ENCODE peak calls at places on chromosomes 2 and 18, in six cellular contexts. One of them, this sample, is unnamed.

GRCh38 chr2:67156796-67157195 is 240.3 kb upstream of the ETAA1 start:
- DNase-seq in K562: no peak
- DNase-seq in GM12878: no peak
- DNase-seq in H1: no peak
- DNase-seq in SK-N-SH: no peak
- DNase-seq in HCT116: no peak
- DNase-seq in this sample: no peak

GRCh38 chr2:10829304-10829703 is 16.7 kb upstream of the PDIA6 start:
- DNase-seq in K562: no peak
- DNase-seq in GM12878: no peak
- DNase-seq in H1: no peak
- DNase-seq in SK-N-SH: no peak
- DNase-seq in HCT116: no peak
- DNase-seq in this sample: no peak

GRCh38 chr2:120863173-120863545 is 127.5 kb downstream of the GLI2 start:
- DNase-seq in K562: no peak
- DNase-seq in GM12878: no peak
- DNase-seq in H1: no peak
- DNase-seq in SK-N-SH: no peak
- DNase-seq in HCT116: no peak
- DNase-seq in this sample: no peak

GRCh38 chr2:142724713-142725349 is 152.6 kb upstream of the KYNU start:
- DNase-seq in K562: no peak
- DNase-seq in GM12878: no peak
- DNase-seq in H1: no peak
- DNase-seq in SK-N-SH: no peak
- DNase-seq in HCT116: no peak
- DNase-seq in this sample: no peak

GRCh38 chr2:130729311-130730299 is 735 bp downstream of the GPR148 start:
- DNase-seq in K562: no peak
- DNase-seq in GM12878: no peak
- DNase-seq in H1: no peak
- DNase-seq in SK-N-SH: no peak
- DNase-seq in HCT116: no peak
- DNase-seq in this sample: no peak

GRCh38 chr2:108404784-108405397 is 27.1 kb downstream of the SULT1C4 start:
- DNase-seq in K562: no peak
- DNase-seq in GM12878: no peak
- DNase-seq in H1: no peak
- DNase-seq in SK-N-SH: no peak
- DNase-seq in HCT116: no peak
- DNase-seq in this sample: no peak

GRCh38 chr2:12558519-12558918 is 158.2 kb upstream of the TRIB2 start:
- DNase-seq in K562: no peak
- DNase-seq in GM12878: no peak
- DNase-seq in H1: no peak
- DNase-seq in SK-N-SH: no peak
- DNase-seq in HCT116: no peak
- DNase-seq in this sample: no peak

GRCh38 chr18:22637787-22638186 is 220.1 kb upstream of the CTAGE1 start:
- DNase-seq in K562: no peak
- DNase-seq in GM12878: no peak
- DNase-seq in H1: no peak
- DNase-seq in SK-N-SH: no peak
- DNase-seq in HCT116: peak; percentile 34
- DNase-seq in this sample: no peak

GRCh38 chr2:233901884-233902283 is 15.3 kb upstream of the TRPM8 start:
- DNase-seq in K562: no peak
- DNase-seq in GM12878: no peak
- DNase-seq in H1: no peak
- DNase-seq in SK-N-SH: no peak
- DNase-seq in HCT116: no peak
- DNase-seq in this sample: no peak

GRCh38 chr2:26941486-26941885 is 29.0 kb upstream of the MAPRE3 start:
- DNase-seq in K562: no peak
- DNase-seq in GM12878: no peak
- DNase-seq in H1: no peak
- DNase-seq in SK-N-SH: no peak
- DNase-seq in HCT116: no peak
- DNase-seq in this sample: no peak

GRCh38 chr2:46913471-46914381 is 1.9 kb downstream of the MCFD2 start:
- DNase-seq in K562: peak; percentile 81
- DNase-seq in GM12878: no peak
- DNase-seq in H1: no peak
- DNase-seq in SK-N-SH: peak; percentile 29
- DNase-seq in HCT116: peak; percentile 27
- DNase-seq in this sample: no peak

GRCh38 chr18:79328917-79329316 is 66.8 kb upstream of the NFATC1 start:
- DNase-seq in K562: no peak
- DNase-seq in GM12878: no peak
- DNase-seq in H1: no peak
- DNase-seq in SK-N-SH: no peak
- DNase-seq in HCT116: no peak
- DNase-seq in this sample: no peak

GRCh38 chr2:101617786-101618185 is 79.7 kb upstream of the MAP4K4 start:
- DNase-seq in K562: no peak
- DNase-seq in GM12878: no peak
- DNase-seq in H1: no peak
- DNase-seq in SK-N-SH: no peak
- DNase-seq in HCT116: no peak
- DNase-seq in this sample: no peak

GRCh38 chr18:37634516-37634915 is 68.9 kb upstream of the CELF4 start:
- DNase-seq in K562: no peak
- DNase-seq in GM12878: no peak
- DNase-seq in H1: no peak
- DNase-seq in SK-N-SH: no peak
- DNase-seq in HCT116: no peak
- DNase-seq in this sample: no peak

GRCh38 chr2:10260130-10260529 is 42.6 kb upstream of the HPCAL1 start:
- DNase-seq in K562: no peak
- DNase-seq in GM12878: no peak
- DNase-seq in H1: no peak
- DNase-seq in SK-N-SH: no peak
- DNase-seq in HCT116: no peak
- DNase-seq in this sample: no peak

GRCh38 chr2:185658766-185659165 is 79.8 kb upstream of the FSIP2 start:
- DNase-seq in K562: no peak
- DNase-seq in GM12878: no peak
- DNase-seq in H1: no peak
- DNase-seq in SK-N-SH: no peak
- DNase-seq in HCT116: no peak
- DNase-seq in this sample: no peak

GRCh38 chr18:61606759-61607158 is 273.5 kb downstream of the CDH20 start:
- DNase-seq in K562: peak; percentile 24
- DNase-seq in GM12878: no peak
- DNase-seq in H1: peak; percentile 72
- DNase-seq in SK-N-SH: no peak
- DNase-seq in HCT116: peak; percentile 81
- DNase-seq in this sample: peak; percentile 20

GRCh38 chr2:29749041-29749440 is 172.3 kb downstream of the ALK start:
- DNase-seq in K562: no peak
- DNase-seq in GM12878: no peak
- DNase-seq in H1: no peak
- DNase-seq in SK-N-SH: no peak
- DNase-seq in HCT116: peak; percentile 90
- DNase-seq in this sample: no peak

GRCh38 chr2:113376935-113377445 is 60.5 kb upstream of the ZNG1B start:
- DNase-seq in K562: no peak
- DNase-seq in GM12878: peak; percentile 34
- DNase-seq in H1: no peak
- DNase-seq in SK-N-SH: no peak
- DNase-seq in HCT116: no peak
- DNase-seq in this sample: no peak

GRCh38 chr18:48923746-48924580 is 26.8 kb downstream of the SMAD7 start:
- DNase-seq in K562: no peak
- DNase-seq in GM12878: no peak
- DNase-seq in H1: no peak
- DNase-seq in SK-N-SH: no peak
- DNase-seq in HCT116: no peak
- DNase-seq in this sample: no peak
- TF ChIP-seq YY1 in K562: no peak
- TF ChIP-seq YY1 in GM12878: no peak
- TF ChIP-seq YY1 in H1: no peak
- TF ChIP-seq YY1 in SK-N-SH: no peak
- TF ChIP-seq YY1 in HCT116: no peak
- TF ChIP-seq YY1 in this sample: no peak

GRCh38 chr2:44940053-44940494 is 1.4 kb upstream of the SIX3 start:
- DNase-seq in K562: no peak
- DNase-seq in GM12878: no peak
- DNase-seq in H1: no peak
- DNase-seq in SK-N-SH: no peak
- DNase-seq in HCT116: no peak
- DNase-seq in this sample: no peak

GRCh38 chr2:44938287-44939073 is 3.0 kb upstream of the SIX3 start:
- DNase-seq in K562: no peak
- DNase-seq in GM12878: no peak
- DNase-seq in H1: no peak
- DNase-seq in SK-N-SH: peak; percentile 70
- DNase-seq in HCT116: no peak
- DNase-seq in this sample: no peak

GRCh38 chr2:44940612-44941464 is 664 bp upstream of the SIX3 start:
- DNase-seq in K562: no peak
- DNase-seq in GM12878: no peak
- DNase-seq in H1: no peak
- DNase-seq in SK-N-SH: peak; percentile 60
- DNase-seq in HCT116: no peak
- DNase-seq in this sample: no peak

GRCh38 chr2:44937688-44938240 is 3.7 kb upstream of the SIX3 start:
- DNase-seq in K562: no peak
- DNase-seq in GM12878: no peak
- DNase-seq in H1: no peak
- DNase-seq in SK-N-SH: peak; percentile 90
- DNase-seq in HCT116: peak; percentile 57
- DNase-seq in this sample: no peak

DNA sequence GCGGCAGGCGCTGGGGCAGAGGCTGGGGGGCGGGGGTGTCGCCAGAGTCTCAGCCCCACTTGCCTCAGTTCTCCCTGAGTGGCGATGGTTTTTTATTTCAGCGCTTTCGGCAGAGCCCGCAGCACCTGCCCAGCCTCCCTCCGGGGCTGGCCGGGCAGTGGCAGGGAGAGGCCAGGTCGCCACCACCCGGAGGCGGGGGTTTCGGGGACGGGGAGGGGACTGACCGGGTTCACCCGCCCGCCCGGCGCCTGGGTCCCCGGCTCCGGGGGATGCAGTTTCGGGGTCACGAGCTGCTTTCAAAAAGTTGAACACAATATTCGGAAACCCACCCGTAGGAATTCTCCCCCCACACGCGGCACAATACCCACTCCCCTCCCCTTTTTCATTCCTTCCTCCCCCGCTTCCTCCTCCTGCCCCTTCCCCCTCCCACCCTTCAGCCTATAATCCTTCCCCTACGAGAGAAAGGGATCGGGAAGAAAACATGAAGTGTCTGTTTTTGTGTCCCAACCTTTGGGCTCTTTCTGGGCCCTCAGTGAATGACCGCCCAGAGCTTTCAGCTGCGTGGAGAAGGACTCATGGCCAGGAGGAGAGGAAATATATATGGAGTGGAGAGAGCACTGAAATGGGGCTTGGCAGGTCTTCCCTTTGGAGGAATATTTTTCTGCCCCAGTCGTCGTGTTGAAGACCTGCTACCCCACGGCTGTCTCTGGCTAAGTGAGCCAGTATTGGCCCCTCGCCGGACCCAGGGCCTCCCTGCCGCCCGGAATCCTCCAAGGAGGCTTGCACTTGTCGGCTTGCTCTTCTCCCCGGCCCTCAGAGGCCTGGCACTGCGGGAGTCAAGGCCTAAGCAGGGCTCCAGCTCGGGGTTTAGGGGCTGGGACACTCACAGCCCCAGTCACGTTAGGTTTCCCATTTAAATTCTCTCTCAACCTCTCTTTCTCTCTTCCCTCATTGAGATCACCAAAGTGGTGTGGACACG is 2.1 kb upstream of the SIX3 start:
- DNase-seq in K562: no peak
- DNase-seq in GM12878: no peak
- DNase-seq in H1: no peak
- DNase-seq in SK-N-SH: peak; percentile 63
- DNase-seq in HCT116: no peak
- DNase-seq in this sample: no peak
- TF ChIP-seq YY1 in K562: no peak
- TF ChIP-seq YY1 in GM12878: no peak
- TF ChIP-seq YY1 in H1: no peak
- TF ChIP-seq YY1 in SK-N-SH: no peak
- TF ChIP-seq YY1 in HCT116: no peak
- TF ChIP-seq YY1 in this sample: no peak

DNA sequence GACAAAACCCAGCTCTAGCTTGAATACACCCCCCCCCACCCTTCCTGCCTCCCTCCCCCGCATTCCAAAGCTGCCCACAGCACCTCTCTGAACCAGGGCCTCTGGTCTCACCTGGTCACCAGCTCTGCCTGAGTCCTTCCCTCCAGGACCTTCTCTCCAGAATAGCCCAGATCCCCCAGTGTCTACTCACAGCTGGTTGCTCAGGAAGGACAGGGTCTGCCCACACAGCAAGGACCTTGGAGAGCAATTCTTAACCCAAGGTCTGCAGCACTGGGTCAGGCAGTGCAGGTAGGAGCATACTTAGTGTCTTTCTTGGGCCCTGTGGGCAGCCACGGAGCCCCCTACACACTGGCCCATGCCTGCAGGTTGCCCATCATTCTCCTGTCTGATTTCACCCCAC is 104.5 kb downstream of the ZFP36L2 start:
- DNase-seq in K562: no peak
- DNase-seq in GM12878: no peak
- DNase-seq in H1: no peak
- DNase-seq in SK-N-SH: no peak
- DNase-seq in HCT116: no peak
- DNase-seq in this sample: no peak
- TF ChIP-seq YY1 in K562: no peak
- TF ChIP-seq YY1 in GM12878: no peak
- TF ChIP-seq YY1 in H1: no peak
- TF ChIP-seq YY1 in SK-N-SH: no peak
- TF ChIP-seq YY1 in HCT116: no peak
- TF ChIP-seq YY1 in this sample: no peak

GRCh38 chr2:200950378-200950777 is 13.1 kb downstream of the ORC2 start:
- DNase-seq in K562: no peak
- DNase-seq in GM12878: no peak
- DNase-seq in H1: no peak
- DNase-seq in SK-N-SH: no peak
- DNase-seq in HCT116: no peak
- DNase-seq in this sample: no peak

GRCh38 chr2:200945395-200945729 is 18.1 kb downstream of the ORC2 start:
- DNase-seq in K562: no peak
- DNase-seq in GM12878: no peak
- DNase-seq in H1: no peak
- DNase-seq in SK-N-SH: no peak
- DNase-seq in HCT116: no peak
- DNase-seq in this sample: no peak

GRCh38 chr2:200943527-200944120 is 19.8 kb downstream of the ORC2 start:
- DNase-seq in K562: no peak
- DNase-seq in GM12878: no peak
- DNase-seq in H1: no peak
- DNase-seq in SK-N-SH: no peak
- DNase-seq in HCT116: no peak
- DNase-seq in this sample: no peak

GRCh38 chr2:200939832-200940231 is 23.6 kb downstream of the ORC2 start:
- DNase-seq in K562: no peak
- DNase-seq in GM12878: no peak
- DNase-seq in H1: no peak
- DNase-seq in SK-N-SH: no peak
- DNase-seq in HCT116: no peak
- DNase-seq in this sample: no peak

GRCh38 chr2:200944467-200945394 is 18.7 kb downstream of the ORC2 start:
- DNase-seq in K562: peak; percentile 50
- DNase-seq in GM12878: no peak
- DNase-seq in H1: no peak
- DNase-seq in SK-N-SH: no peak
- DNase-seq in HCT116: peak; percentile 95
- DNase-seq in this sample: no peak
- TF ChIP-seq YY1 in K562: no peak
- TF ChIP-seq YY1 in GM12878: no peak
- TF ChIP-seq YY1 in H1: no peak
- TF ChIP-seq YY1 in SK-N-SH: no peak
- TF ChIP-seq YY1 in HCT116: no peak
- TF ChIP-seq YY1 in this sample: no peak